ENCODE peak calls at places on chromosomes 12 and 14, in nine cellular contexts. H is RPMI8226, O is psoas muscle, L is G401, C is skeletal muscle cell, M is T-helper 17 cell, J is mucosa of gallbladder, I is HCEC 1CT, X is activated T-cell treated with anti-CD3 and anti-CD28 coated beads for 48 hours. G is an unnamed sample.

GRCh38 chr12:95633049-95633545 is 81.8 kb upstream of the USP44 start:
- DNase-seq in H (no peak), O (peak), L (no peak), C (peak), M (no peak), J (peak), I (peak), X (peak), G (peak)

GRCh38 chr12:70094467-70094866 is 148.8 kb upstream of the CNOT2 start:
- DNase-seq in H (no peak), O (no peak), L (peak), C (no peak), M (no peak), J (no peak), I (no peak), X (no peak), G (no peak)

GRCh38 chr14:50320279-50320678 is 8.2 kb downstream of the DMAC2L start:
- DNase-seq in H (peak), O (no peak), L (no peak), C (peak), M (no peak), J (no peak), I (peak), X (no peak), G (no peak)

GRCh38 chr12:3293446-3294161 is 197.4 kb upstream of the PRMT8 start:
- DNase-seq in H (no peak), O (no peak), L (no peak), C (no peak), M (no peak), J (no peak), I (no peak), X (no peak), G (no peak)

GRCh38 chr14:34692348-34692747 is 22.0 kb downstream of the CFL2 start:
- DNase-seq in H (no peak), O (no peak), L (no peak), C (peak), M (no peak), J (no peak), I (no peak), X (no peak), G (no peak)

GRCh38 chr14:92584856-92585255 is 71.3 kb downstream of the RIN3 start:
- DNase-seq in H (no peak), O (no peak), L (no peak), C (no peak), M (no peak), J (no peak), I (no peak), X (no peak), G (peak)

GRCh38 chr14:97956944-97957343 is 1159.8 kb downstream of the VRK1 start:
- DNase-seq in H (no peak), O (no peak), L (no peak), C (no peak), M (no peak), J (no peak), I (no peak), X (no peak), G (no peak)

GRCh38 chr12:123150804-123151678 is at the start of gene PITPNM2:
- DNase-seq in H (peak), O (peak), L (peak), C (no peak), M (peak), J (peak), I (peak), X (peak), G (peak)

GRCh38 chr14:75126679-75127473 is at the start of gene NEK9:
- DNase-seq in H (peak), O (peak), L (peak), C (peak), M (peak), J (peak), I (peak), X (peak), G (peak)

GRCh38 chr12:32115404-32116104 is 8.9 kb downstream of the BICD1 start:
- DNase-seq in H (peak), O (peak), L (peak), C (peak), M (no peak), J (peak), I (peak), X (no peak), G (peak)

GRCh38 chr14:72781476-72782181 is 112.3 kb downstream of the DPF3 start:
- DNase-seq in H (no peak), O (no peak), L (peak), C (peak), M (no peak), J (peak), I (peak), X (no peak), G (no peak)

GRCh38 chr12:26122681-26123481 is 2.0 kb downstream of the BHLHE41 start:
- DNase-seq in H (peak), O (peak), L (peak), C (peak), M (peak), J (peak), I (peak), X (peak), G (no peak)

GRCh38 chr14:34277191-34277590 is 184.8 kb downstream of the SPTSSA start:
- DNase-seq in H (no peak), O (no peak), L (no peak), C (no peak), M (no peak), J (no peak), I (no peak), X (no peak), G (no peak)

GRCh38 chr12:42023733-42024494 is 120.8 kb downstream of the GXYLT1 start:
- DNase-seq in H (peak), O (peak), L (peak), C (peak), M (peak), J (peak), I (peak), X (peak), G (peak)

GRCh38 chr12:102430661-102431060 is 49.7 kb downstream of the IGF1 start:
- DNase-seq in H (no peak), O (peak), L (no peak), C (no peak), M (no peak), J (no peak), I (no peak), X (no peak), G (no peak)

GRCh38 chr12:29889737-29890136 is 106.0 kb upstream of the TMTC1 start:
- DNase-seq in H (no peak), O (peak), L (no peak), C (peak), M (no peak), J (peak), I (peak), X (no peak), G (peak)

GRCh38 chr12:38921025-38921677 is 15.8 kb upstream of the CPNE8 start:
- DNase-seq in H (peak), O (no peak), L (peak), C (no peak), M (no peak), J (peak), I (peak), X (no peak), G (peak)

GRCh38 chr12:116161588-116161987 is 115.9 kb downstream of the MED13L start:
- DNase-seq in H (no peak), O (no peak), L (no peak), C (no peak), M (no peak), J (no peak), I (peak), X (no peak), G (no peak)

GRCh38 chr12:44626883-44627282 is 249.2 kb downstream of the NELL2 start:
- DNase-seq in H (no peak), O (no peak), L (no peak), C (no peak), M (no peak), J (no peak), I (no peak), X (no peak), G (no peak)

G was measured in MV-4-11.